ENCODE peak calls at places on chromosomes 6 and 20, in seven cellular contexts. D, S, Z, B, E, I and P are unnamed samples.

GRCh38 chr20:36491901-36492617 is 49.3 kb upstream of the MYL9 start:
- DNase-seq in D (peak; percentile 67), S (no peak), Z (peak; percentile 46), B (no peak), E (peak; percentile 72), I (no peak), P (no peak)

GRCh38 chr20:11235058-11235457 is 561.3 kb upstream of the JAG1 start:
- DNase-seq in D (no peak), S (peak; percentile 35), Z (no peak), B (no peak), E (peak; percentile 26), I (no peak), P (no peak)

GRCh38 chr20:57558614-57559285 is 2.2 kb upstream of the PCK1 start:
- DNase-seq in D (no peak), S (no peak), Z (no peak), B (no peak), E (no peak), I (no peak), P (no peak)

GRCh38 chr20:33273117-33273851 is 9.7 kb upstream of the BPIFB1 start:
- DNase-seq in D (peak; percentile 31), S (no peak), Z (no peak), B (no peak), E (no peak), I (no peak), P (no peak)

GRCh38 chr6:105087571-105088211 is 92.1 kb downstream of the POPDC3 start:
- DNase-seq in D (peak; percentile 13), S (peak; percentile 27), Z (no peak), B (peak; percentile 32), E (peak; percentile 51), I (no peak), P (peak; percentile 13)

GRCh38 chr20:6075428-6076219 is 21.8 kb upstream of the LRRN4 start:
- DNase-seq in D (no peak), S (no peak), Z (no peak), B (peak; percentile 90), E (no peak), I (no peak), P (no peak)

GRCh38 chr6:4788953-4789584 is 12.9 kb downstream of the CDYL start:
- DNase-seq in D (no peak), S (no peak), Z (no peak), B (peak; percentile 92), E (no peak), I (no peak), P (no peak)

GRCh38 chr6:3385660-3386151 is 71.1 kb downstream of the SLC22A23 start:
- DNase-seq in D (no peak), S (no peak), Z (no peak), B (no peak), E (no peak), I (no peak), P (no peak)

GRCh38 chr6:15386110-15386755 is 140.4 kb downstream of the JARID2 start:
- DNase-seq in D (no peak), S (no peak), Z (no peak), B (no peak), E (no peak), I (no peak), P (no peak)

GRCh38 chr6:38427492-38428210 is 212.1 kb downstream of the BTBD9 start:
- DNase-seq in D (no peak), S (no peak), Z (no peak), B (no peak), E (no peak), I (no peak), P (no peak)

GRCh38 chr6:72246926-72247325 is 360.6 kb downstream of the RIMS1 start:
- DNase-seq in D (no peak), S (no peak), Z (no peak), B (peak; percentile 23), E (peak; percentile 1), I (no peak), P (peak; percentile 13)

GRCh38 chr6:154113392-154113791 is 74.4 kb downstream of the OPRM1 start:
- DNase-seq in D (no peak), S (no peak), Z (no peak), B (no peak), E (peak; percentile 9), I (no peak), P (no peak)

GRCh38 chr20:41424546-41424945 is 57.9 kb upstream of the EMILIN3 start:
- DNase-seq in D (no peak), S (no peak), Z (no peak), B (no peak), E (no peak), I (no peak), P (no peak)

GRCh38 chr20:53888510-53888909 is 181.9 kb downstream of the BCAS1 start:
- DNase-seq in D (no peak), S (no peak), Z (no peak), B (no peak), E (no peak), I (no peak), P (no peak)

GRCh38 chr6:39835856-39836442 is 43.8 kb downstream of the DAAM2 start:
- DNase-seq in D (no peak), S (no peak), Z (no peak), B (no peak), E (no peak), I (no peak), P (no peak)

GRCh38 chr6:148452921-148453320 is 110.3 kb downstream of the SASH1 start:
- DNase-seq in D (no peak), S (no peak), Z (no peak), B (no peak), E (no peak), I (no peak), P (no peak)